ENCODE peak calls at places on chromosomes 16 and 17, in eight cellular contexts. P is NCI-H510A treated with DMSO at 0.1 percent for 48 hours; U is activated T-helper 9 cell treated with anti-CD3 and anti-CD28 coated beads, Interleukin-2, amount 50 U/mL, for 16 hours; X is IMR-90; E is GDM1; T is stimulated activated CD4-positive, alpha-beta T cell treated with anti-CD3 and anti-CD28 coated beads, Interleukin-1b, Interleukin-23, amount 100 ng/mL, for 1 hour; I is neuronal stem cell; Q is AG09309. A is an unnamed sample.

GRCh38 chr17:78951967-78952551 is 26.9 kb upstream of the TIMP2 start:
- DNase-seq in P (peak; percentile 35), U (no peak), X (peak; percentile 44), E (no peak), T (no peak), I (no peak), Q (no peak), A (no peak)

GRCh38 chr17:83203472-83204221 is 124.2 kb downstream of the METRNL start:
- DNase-seq in P (no peak), U (no peak), X (no peak), E (no peak), T (no peak), I (no peak), Q (no peak), A (no peak)

GRCh38 chr16:69793521-69793920 is 31.4 kb downstream of the WWP2 start:
- DNase-seq in P (no peak), U (no peak), X (no peak), E (no peak), T (no peak), I (no peak), Q (no peak), A (no peak)

GRCh38 chr16:18834873-18835272 is 33.5 kb upstream of the ARL6IP1 start:
- DNase-seq in P (no peak), U (no peak), X (no peak), E (no peak), T (no peak), I (no peak), Q (no peak), A (no peak)

GRCh38 chr16:1152651-1153259 is at the start of gene CACNA1H:
- DNase-seq in P (no peak), U (peak; percentile 43), X (no peak), E (no peak), T (peak; percentile 33), I (peak; percentile 68), Q (no peak), A (no peak)

GRCh38 chr17:58669853-58670252 is 22.0 kb downstream of the TEX14 start:
- DNase-seq in P (no peak), U (no peak), X (no peak), E (no peak), T (no peak), I (no peak), Q (no peak), A (no peak)

GRCh38 chr17:42879596-42879985 is 21.0 kb upstream of the G6PC1 start:
- DNase-seq in P (no peak), U (no peak), X (peak; percentile 48), E (no peak), T (no peak), I (no peak), Q (no peak), A (peak; percentile 51)

GRCh38 chr17:34307110-34307509 is 12.1 kb upstream of the CCL8 start:
- DNase-seq in P (no peak), U (no peak), X (peak; percentile 71), E (no peak), T (no peak), I (no peak), Q (peak; percentile 70), A (no peak)

GRCh38 chr16:57567691-57568090 is 25.2 kb downstream of the ADGRG5 start:
- DNase-seq in P (no peak), U (no peak), X (no peak), E (no peak), T (no peak), I (no peak), Q (no peak), A (no peak)

GRCh38 chr16:50744911-50745310 is 3.0 kb downstream of the CYLD start:
- DNase-seq in P (no peak), U (no peak), X (peak; percentile 55), E (no peak), T (no peak), I (no peak), Q (no peak), A (no peak)

A was measured in foreskin melanocyte.